ENCODE peak calls at places on chromosomes 16 and 17, in ten cellular contexts. R is Peyer's patch; B is cardiac muscle cell; O is SK-N-SH; W is IMR-90; G is endodermal cell; A is left lung; H is CD8-positive, alpha-beta T cell; V is K562; N is transverse colon. F is an unnamed sample. For H3K4me1, the result is how much of the 10 kb centered on the place peaks cover.

GRCh38 chr16:88327566-88328312 is 55.0 kb upstream of the ZNF469 start:
- DNase-seq in R (no peak), B (no peak), O (no peak), W (no peak), G (no peak), A (no peak), H (no peak), V (no peak), N (no peak), F (no peak)

GRCh38 chr17:47895254-47895855 is 681 bp upstream of the SP2 start:
- DNase-seq in R (peak), B (no peak), O (no peak), W (peak), G (no peak), A (peak), H (no peak), V (peak), N (peak), F (peak)

GRCh38 chr16:15913046-15913698 is 24.8 kb upstream of the CEP20 start:
- DNase-seq in R (peak), B (no peak), O (no peak), W (no peak), G (no peak), A (no peak), H (no peak), V (no peak), N (no peak), F (no peak)

GRCh38 chr16:87856796-87857228 is 12.5 kb downstream of the SLC7A5 start:
- DNase-seq in R (no peak), B (no peak), O (peak), W (no peak), G (no peak), A (no peak), H (no peak), V (no peak), N (no peak), F (no peak)

GRCh38 chr17:78958556-78959191 is 21.0 kb downstream of the LGALS3BP start:
- DNase-seq in R (peak), B (no peak), O (no peak), W (no peak), G (no peak), A (no peak), H (no peak), V (no peak), N (peak), F (no peak)

GRCh38 chr17:76054112-76054476 is 18.2 kb downstream of the SRP68 start:
- DNase-seq in R (no peak), B (no peak), O (no peak), W (peak), G (no peak), A (no peak), H (no peak), V (no peak), N (no peak), F (no peak)

GRCh38 chr16:89319883-89320716 is 102.6 kb downstream of the ZNF778 start:
- DNase-seq in R (no peak), B (peak), O (no peak), W (peak), G (no peak), A (no peak), H (no peak), V (peak), N (peak), F (peak)

GRCh38 chr16:89200124-89200849 is at the start of gene SLC22A31:
- DNase-seq in R (no peak), B (no peak), O (peak), W (no peak), G (peak), A (peak), H (no peak), V (no peak), N (no peak), F (peak)

GRCh38 chr16:53281280-53281679 is 153.0 kb upstream of the RBL2 start:
- DNase-seq in R (no peak), B (no peak), O (no peak), W (no peak), G (no peak), A (no peak), H (no peak), V (no peak), N (no peak), F (no peak)

GRCh38 chr16:53285236-53285635 is 149.0 kb upstream of the RBL2 start:
- DNase-seq in R (no peak), B (no peak), O (no peak), W (no peak), G (no peak), A (no peak), H (no peak), V (no peak), N (no peak), F (no peak)

GRCh38 chr16:53281859-53282258 is 152.4 kb upstream of the RBL2 start:
- DNase-seq in R (no peak), B (no peak), O (no peak), W (no peak), G (no peak), A (no peak), H (no peak), V (no peak), N (no peak), F (no peak)

GRCh38 chr16:53282328-53282727 is 151.9 kb upstream of the RBL2 start:
- DNase-seq in R (no peak), B (no peak), O (no peak), W (no peak), G (no peak), A (no peak), H (no peak), V (no peak), N (no peak), F (no peak)

DNA sequence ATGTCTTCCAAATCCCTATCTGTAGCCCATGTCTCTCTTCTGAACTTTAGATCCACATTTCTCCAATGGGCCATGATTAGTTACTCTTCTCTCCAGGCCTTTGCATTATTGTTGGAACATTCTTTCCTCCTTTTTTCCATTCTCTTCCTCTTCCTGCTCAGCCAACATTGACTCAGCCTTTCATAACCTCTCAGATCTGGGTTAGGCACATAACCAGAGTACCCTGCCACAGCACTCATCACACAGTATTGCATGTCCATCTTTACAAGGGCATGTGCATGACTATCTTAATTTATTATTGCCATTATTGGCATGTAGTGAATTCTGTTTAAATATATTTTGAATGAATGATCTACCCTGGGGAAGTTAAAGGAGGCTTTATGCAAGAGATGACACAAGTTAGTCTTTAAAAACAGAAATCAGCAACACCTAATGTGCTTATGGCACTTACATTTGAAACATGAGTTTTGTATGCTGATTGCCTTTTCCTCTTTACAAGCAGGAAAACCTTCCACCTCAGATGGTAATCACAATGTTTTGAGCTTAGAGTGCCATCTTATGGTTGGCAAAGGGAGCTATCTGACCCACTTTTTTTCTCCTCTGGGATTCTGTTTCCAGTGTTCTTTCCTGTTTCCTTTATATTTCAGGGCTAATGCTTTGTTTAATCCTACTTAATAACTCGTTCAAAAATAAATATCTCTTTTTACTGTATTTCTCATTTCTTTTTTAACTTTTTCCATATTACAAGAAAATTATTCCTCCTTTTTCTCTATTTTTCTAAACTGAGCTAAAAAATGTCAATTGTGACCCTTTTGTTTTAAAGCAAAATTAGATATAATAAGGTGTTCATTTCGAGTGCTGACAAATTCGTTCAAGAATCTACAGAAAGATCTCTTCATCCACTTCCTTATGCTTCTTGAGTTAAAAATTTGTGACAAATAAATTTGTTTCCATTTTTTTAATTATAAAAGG is 151.0 kb upstream of the RBL2 start:
- DNase-seq in R (no peak), B (peak), O (peak), W (peak), G (no peak), A (no peak), H (no peak), V (peak), N (no peak), F (no peak)
- TF ChIP-seq CTCF in R (peak), B (peak), O (peak), W (peak), G (peak), A (peak), H (peak), V (peak), N (no peak), F (peak)

GRCh38 chr17:16981928-16982327 is 10.0 kb upstream of the TNFRSF13B start:
- DNase-seq in R (peak), B (no peak), O (no peak), W (no peak), G (peak), A (no peak), H (peak), V (no peak), N (no peak), F (no peak)

GRCh38 chr17:16976686-16977550 is 5.0 kb upstream of the TNFRSF13B start:
- DNase-seq in R (no peak), B (no peak), O (no peak), W (no peak), G (peak), A (no peak), H (no peak), V (no peak), N (no peak), F (no peak)

GRCh38 chr17:16980061-16980460 is 8.1 kb upstream of the TNFRSF13B start:
- DNase-seq in R (no peak), B (no peak), O (no peak), W (no peak), G (peak), A (no peak), H (no peak), V (no peak), N (no peak), F (no peak)

GRCh38 chr17:16977932-16978331 is 6.0 kb upstream of the TNFRSF13B start:
- DNase-seq in R (no peak), B (no peak), O (no peak), W (peak), G (no peak), A (no peak), H (no peak), V (no peak), N (no peak), F (no peak)

DNA sequence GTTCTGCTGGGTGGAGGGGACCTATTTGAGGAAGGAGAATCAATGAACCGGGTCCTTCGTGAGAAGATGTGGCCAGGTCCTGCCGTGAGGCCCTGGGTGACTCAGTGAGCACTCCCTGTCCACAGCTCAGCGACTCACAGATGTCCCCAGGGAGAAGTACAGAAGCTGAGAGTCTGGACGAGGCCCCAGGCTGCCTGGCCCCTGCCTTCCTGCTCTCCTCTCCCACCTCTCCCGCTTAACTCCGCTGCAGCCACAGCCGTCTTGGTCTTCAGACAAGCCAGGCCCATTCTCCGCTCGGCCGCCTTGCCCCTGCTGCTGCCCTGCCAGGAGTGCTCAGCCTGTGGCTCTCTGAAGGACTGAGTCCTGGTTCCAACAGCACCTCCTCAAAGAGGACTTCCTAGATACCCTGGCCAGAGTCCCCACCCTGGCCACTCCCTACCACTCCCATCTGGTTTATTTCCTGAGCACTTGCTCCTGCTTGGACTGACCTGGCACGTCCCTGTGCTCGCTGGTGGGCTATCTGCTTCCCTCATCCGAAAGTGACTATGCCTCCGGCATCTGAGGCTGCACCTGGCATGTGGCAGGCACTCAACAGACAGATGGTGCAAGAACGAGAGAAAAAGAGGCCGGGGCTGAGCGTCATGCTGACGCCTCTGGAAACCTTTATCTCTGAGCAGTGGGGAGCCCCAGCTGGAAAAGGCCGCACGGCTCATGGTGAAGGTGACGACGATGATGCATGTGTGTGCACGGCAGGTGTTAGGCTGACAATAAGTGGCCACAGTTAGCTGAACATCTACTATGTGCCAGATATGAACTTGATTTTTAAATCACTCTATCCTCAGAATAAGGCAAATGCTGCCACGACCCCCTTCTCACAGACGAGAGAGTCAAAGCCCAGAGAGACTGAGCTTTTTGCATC is 9.2 kb upstream of the TNFRSF13B start:
- DNase-seq in R (peak), B (no peak), O (no peak), W (no peak), G (peak), A (no peak), H (no peak), V (no peak), N (peak), F (no peak)
- H3K4me1 ChIP-seq in R (under half), B (under half), O (under half), W (under half), G (under half), A (under half), H (under half), V (under half), N (under half), F (under half)

GRCh38 chr16:23014592-23014991 is 134.7 kb downstream of the USP31 start:
- DNase-seq in R (no peak), B (no peak), O (no peak), W (peak), G (no peak), A (no peak), H (no peak), V (peak), N (no peak), F (no peak)

GRCh38 chr16:23009075-23009474 is 140.2 kb downstream of the USP31 start:
- DNase-seq in R (no peak), B (no peak), O (no peak), W (no peak), G (no peak), A (no peak), H (no peak), V (no peak), N (no peak), F (no peak)

GRCh38 chr16:23016372-23016771 is 132.9 kb downstream of the USP31 start:
- DNase-seq in R (no peak), B (no peak), O (no peak), W (no peak), G (no peak), A (no peak), H (no peak), V (no peak), N (peak), F (no peak)

GRCh38 chr16:23015580-23015979 is 133.7 kb downstream of the USP31 start:
- DNase-seq in R (no peak), B (no peak), O (no peak), W (no peak), G (no peak), A (no peak), H (no peak), V (no peak), N (no peak), F (no peak)

GRCh38 chr16:23013484-23013883 is 135.8 kb downstream of the USP31 start:
- DNase-seq in R (no peak), B (no peak), O (no peak), W (peak), G (peak), A (no peak), H (no peak), V (peak), N (no peak), F (no peak)
- TF ChIP-seq CTCF in R (no peak), B (no peak), O (peak), W (no peak), G (peak), A (no peak), H (no peak), V (peak), N (no peak), F (no peak)

GRCh38 chr16:68289202-68289601 is 21.5 kb downstream of the SLC7A6OS start:
- DNase-seq in R (no peak), B (no peak), O (no peak), W (no peak), G (no peak), A (no peak), H (no peak), V (no peak), N (no peak), F (no peak)
- H3K4me1 ChIP-seq in R (under half), B (under half), O (under half), W (under half), G (under half), A (half or more), H (half or more), V (under half), N (under half), F (half or more)

GRCh38 chr17:4785311-4786110 is 653 bp downstream of the VMO1 start:
- DNase-seq in R (no peak), B (no peak), O (peak), W (no peak), G (peak), A (no peak), H (no peak), V (no peak), N (no peak), F (no peak)
- TF ChIP-seq CTCF in R (no peak), B (no peak), O (no peak), W (no peak), G (no peak), A (no peak), H (no peak), V (no peak), N (no peak), F (no peak)